ENCODE peak calls at places on chromosomes 13 and 19, in five cellular contexts. E, Q, X, M and V are unnamed samples.

GRCh38 chr19:2461751-2462634 is 5.2 kb upstream of the LMNB2 start:
- DNase-seq in X (peak), Q (peak), M (peak), E (peak), V (no peak)

GRCh38 chr19:3250675-3251074 is 26.2 kb downstream of the CELF5 start:
- DNase-seq in E (no peak), Q (no peak), X (peak), M (peak), V (no peak)

GRCh38 chr13:60328073-60328472 is 68.9 kb upstream of the TDRD3 start:
- DNase-seq in X (no peak), Q (no peak), E (no peak), M (no peak), V (no peak)

GRCh38 chr19:53624776-53625540 is 6.8 kb upstream of the DPRX start:
- DNase-seq in X (no peak), Q (no peak), M (no peak), E (no peak), V (no peak)

GRCh38 chr19:13794388-13794751 is 873 bp upstream of the ZSWIM4 start:
- DNase-seq in X (peak), M (no peak), Q (peak), E (no peak), V (no peak)

GRCh38 chr19:19615086-19615485 is 3.4 kb downstream of the PBX4 start:
- DNase-seq in X (peak), M (peak), E (no peak), Q (no peak), V (no peak)

GRCh38 chr13:31731923-31732322 is 7.4 kb upstream of the RXFP2 start:
- DNase-seq in Q (no peak), E (no peak), X (no peak), M (no peak), V (no peak)

GRCh38 chr19:11014403-11014911 is 53.6 kb downstream of the SMARCA4 start:
- DNase-seq in M (no peak), Q (no peak), E (no peak), X (no peak), V (no peak)

GRCh38 chr13:33072282-33072681 is 56.1 kb downstream of the KL start:
- DNase-seq in X (peak), M (no peak), Q (no peak), E (no peak), V (peak)

GRCh38 chr13:84470528-84470927 is 588.3 kb upstream of the SLITRK1 start:
- DNase-seq in E (no peak), X (no peak), M (no peak), Q (no peak), V (no peak)

GRCh38 chr13:97254809-97255208 is 32.7 kb downstream of the MBNL2 start:
- DNase-seq in E (no peak), Q (no peak), X (no peak), M (no peak), V (no peak)

GRCh38 chr13:31105020-31105800 is 56.5 kb downstream of the HSPH1 start:
- DNase-seq in X (peak), M (no peak), Q (no peak), E (no peak), V (no peak)

GRCh38 chr13:102236341-102236740 is 165.5 kb downstream of the FGF14 start:
- DNase-seq in E (no peak), Q (no peak), M (no peak), X (no peak), V (no peak)

GRCh38 chr19:12350890-12351197 is 14.6 kb downstream of the ZNF442 start:
- DNase-seq in Q (no peak), X (no peak), E (no peak), M (no peak), V (no peak)

GRCh38 chr19:33214621-33215020 is 11.0 kb downstream of the SLC7A10 start:
- DNase-seq in M (no peak), E (no peak), X (no peak), Q (peak), V (no peak)

GRCh38 chr19:55554749-55555152 is 9.4 kb upstream of the SBK3 start:
- DNase-seq in M (no peak), Q (no peak), X (no peak), E (no peak), V (no peak)

GRCh38 chr13:34507630-34508029 is 434.4 kb upstream of the NBEA start:
- DNase-seq in X (no peak), Q (no peak), M (no peak), E (no peak), V (no peak)

GRCh38 chr13:29497137-29497654 is 98.3 kb downstream of the SLC7A1 start:
- DNase-seq in X (no peak), Q (no peak), M (no peak), E (no peak), V (no peak)

GRCh38 chr19:2536461-2536860 is 60.5 kb downstream of the GADD45B start:
- DNase-seq in M (no peak), Q (no peak), X (no peak), E (no peak), V (no peak)

GRCh38 chr13:20544186-20544914 is 18.7 kb upstream of the CRYL1 start:
- DNase-seq in M (no peak), X (no peak), Q (no peak), E (no peak), V (no peak)

GRCh38 chr13:22014469-22014868 is 343.6 kb downstream of the FGF9 start:
- DNase-seq in M (no peak), E (no peak), X (no peak), Q (no peak), V (no peak)

GRCh38 chr13:44237276-44237767 is 136.3 kb upstream of the SERP2 start:
- DNase-seq in X (peak), Q (peak), E (no peak), M (peak), V (peak)

GRCh38 chr13:99374994-99375805 is 68.0 kb upstream of the GPR183 start:
- DNase-seq in Q (no peak), E (no peak), M (no peak), X (peak), V (no peak)

GRCh38 chr19:34999498-35000337 is at the start of gene GRAMD1A:
- DNase-seq in X (peak), Q (peak), M (peak), E (peak), V (peak)